ENCODE peak calls at places on chromosomes 16 and 17, in nine cellular contexts. One of them, this sample, is unnamed.
A peak's percentile ranks its signal among the peaks of the same experiment; 100 is the strongest.

GRCh38 chr16:77599793-77600415 is 122.4 kb upstream of the NUDT7 start:
- DNase-seq in PC-3: peak; percentile 43
- DNase-seq in GM10248: peak; percentile 22
- DNase-seq in tibial artery: no peak
- DNase-seq in endothelial cell: peak; percentile 56
- DNase-seq in pancreas: no peak
- DNase-seq in cardiac muscle cell: peak; percentile 55
- DNase-seq in activated B cell treated with CpG ODN at 0.5 μM for 24 hours: no peak
- DNase-seq in HFFc6: peak; percentile 9
- DNase-seq in this sample: peak; percentile 30

GRCh38 chr17:77495575-77495974 is 354.8 kb downstream of the SEC14L1 start:
- DNase-seq in endothelial cell: no peak
- DNase-seq in cardiac muscle cell: no peak
- DNase-seq in HFFc6: no peak
- DNase-seq in tibial artery: peak; percentile 16
- DNase-seq in pancreas: no peak
- DNase-seq in PC-3: no peak
- DNase-seq in activated B cell treated with CpG ODN at 0.5 μM for 24 hours: peak; percentile 13
- DNase-seq in GM10248: no peak
- DNase-seq in this sample: no peak

GRCh38 chr17:17448723-17449122 is 28.1 kb upstream of the MED9 start:
- DNase-seq in pancreas: no peak
- DNase-seq in HFFc6: no peak
- DNase-seq in GM10248: no peak
- DNase-seq in tibial artery: no peak
- DNase-seq in activated B cell treated with CpG ODN at 0.5 μM for 24 hours: no peak
- DNase-seq in PC-3: no peak
- DNase-seq in cardiac muscle cell: no peak
- DNase-seq in endothelial cell: no peak
- DNase-seq in this sample: no peak

GRCh38 chr16:85385463-85386331 is 227.4 kb upstream of the GSE1 start:
- DNase-seq in tibial artery: peak; percentile 16
- DNase-seq in PC-3: no peak
- DNase-seq in GM10248: no peak
- DNase-seq in pancreas: peak; percentile 31
- DNase-seq in HFFc6: no peak
- DNase-seq in cardiac muscle cell: no peak
- DNase-seq in endothelial cell: no peak
- DNase-seq in activated B cell treated with CpG ODN at 0.5 μM for 24 hours: no peak
- DNase-seq in this sample: no peak

GRCh38 chr16:88888778-88889387 is 22.4 kb upstream of the PABPN1L start:
- DNase-seq in PC-3: no peak
- DNase-seq in HFFc6: no peak
- DNase-seq in activated B cell treated with CpG ODN at 0.5 μM for 24 hours: no peak
- DNase-seq in GM10248: no peak
- DNase-seq in endothelial cell: no peak
- DNase-seq in pancreas: no peak
- DNase-seq in tibial artery: no peak
- DNase-seq in cardiac muscle cell: no peak
- DNase-seq in this sample: no peak

GRCh38 chr16:12850186-12850585 is 46.5 kb upstream of the CPPED1 start:
- DNase-seq in pancreas: no peak
- DNase-seq in activated B cell treated with CpG ODN at 0.5 μM for 24 hours: no peak
- DNase-seq in cardiac muscle cell: no peak
- DNase-seq in tibial artery: no peak
- DNase-seq in PC-3: no peak
- DNase-seq in GM10248: no peak
- DNase-seq in HFFc6: no peak
- DNase-seq in endothelial cell: no peak
- DNase-seq in this sample: no peak

GRCh38 chr17:2253768-2254406 is 49.7 kb downstream of the SMG6 start:
- DNase-seq in tibial artery: no peak
- DNase-seq in PC-3: no peak
- DNase-seq in activated B cell treated with CpG ODN at 0.5 μM for 24 hours: no peak
- DNase-seq in endothelial cell: no peak
- DNase-seq in HFFc6: no peak
- DNase-seq in pancreas: no peak
- DNase-seq in GM10248: peak; percentile 81
- DNase-seq in cardiac muscle cell: no peak
- DNase-seq in this sample: no peak

GRCh38 chr16:49497466-49497865 is 123.9 kb downstream of the C16orf78 start:
- DNase-seq in PC-3: no peak
- DNase-seq in HFFc6: no peak
- DNase-seq in tibial artery: peak; percentile 11
- DNase-seq in GM10248: no peak
- DNase-seq in endothelial cell: no peak
- DNase-seq in cardiac muscle cell: no peak
- DNase-seq in pancreas: no peak
- DNase-seq in activated B cell treated with CpG ODN at 0.5 μM for 24 hours: peak; percentile 5
- DNase-seq in this sample: no peak

GRCh38 chr17:19626079-19626478 is 22.5 kb upstream of the ALDH3A2 start:
- DNase-seq in tibial artery: no peak
- DNase-seq in HFFc6: no peak
- DNase-seq in pancreas: no peak
- DNase-seq in GM10248: no peak
- DNase-seq in PC-3: no peak
- DNase-seq in cardiac muscle cell: no peak
- DNase-seq in activated B cell treated with CpG ODN at 0.5 μM for 24 hours: no peak
- DNase-seq in endothelial cell: no peak
- DNase-seq in this sample: no peak

GRCh38 chr16:75038036-75038959 is 39.5 kb downstream of the ZNRF1 start:
- DNase-seq in GM10248: no peak
- DNase-seq in pancreas: no peak
- DNase-seq in endothelial cell: no peak
- DNase-seq in PC-3: no peak
- DNase-seq in activated B cell treated with CpG ODN at 0.5 μM for 24 hours: no peak
- DNase-seq in cardiac muscle cell: no peak
- DNase-seq in HFFc6: no peak
- DNase-seq in tibial artery: no peak
- DNase-seq in this sample: no peak

GRCh38 chr16:13517856-13518255 is 402.1 kb upstream of the ERCC4 start:
- DNase-seq in activated B cell treated with CpG ODN at 0.5 μM for 24 hours: no peak
- DNase-seq in HFFc6: no peak
- DNase-seq in PC-3: no peak
- DNase-seq in GM10248: no peak
- DNase-seq in pancreas: no peak
- DNase-seq in tibial artery: no peak
- DNase-seq in cardiac muscle cell: no peak
- DNase-seq in endothelial cell: no peak
- DNase-seq in this sample: no peak

GRCh38 chr17:64291268-64291851 is 28.3 kb upstream of the TEX2 start:
- DNase-seq in PC-3: peak; percentile 43
- DNase-seq in HFFc6: no peak
- DNase-seq in cardiac muscle cell: no peak
- DNase-seq in tibial artery: no peak
- DNase-seq in pancreas: no peak
- DNase-seq in endothelial cell: peak; percentile 27
- DNase-seq in GM10248: no peak
- DNase-seq in activated B cell treated with CpG ODN at 0.5 μM for 24 hours: no peak
- DNase-seq in this sample: no peak

GRCh38 chr16:4771646-4772045 is 4.7 kb upstream of the ZNF500 start:
- DNase-seq in endothelial cell: no peak
- DNase-seq in cardiac muscle cell: no peak
- DNase-seq in pancreas: no peak
- DNase-seq in PC-3: no peak
- DNase-seq in tibial artery: no peak
- DNase-seq in GM10248: no peak
- DNase-seq in activated B cell treated with CpG ODN at 0.5 μM for 24 hours: no peak
- DNase-seq in HFFc6: no peak
- DNase-seq in this sample: no peak

GRCh38 chr17:21174186-21174585 is 39.8 kb downstream of the TMEM11 start:
- DNase-seq in PC-3: no peak
- DNase-seq in HFFc6: no peak
- DNase-seq in cardiac muscle cell: no peak
- DNase-seq in endothelial cell: no peak
- DNase-seq in pancreas: no peak
- DNase-seq in GM10248: no peak
- DNase-seq in tibial artery: no peak
- DNase-seq in activated B cell treated with CpG ODN at 0.5 μM for 24 hours: no peak
- DNase-seq in this sample: no peak

GRCh38 chr16:88815901-88816589 is 4.3 kb upstream of the APRT start:
- DNase-seq in pancreas: peak; percentile 71
- DNase-seq in tibial artery: no peak
- DNase-seq in GM10248: peak; percentile 64
- DNase-seq in cardiac muscle cell: peak; percentile 45
- DNase-seq in HFFc6: no peak
- DNase-seq in activated B cell treated with CpG ODN at 0.5 μM for 24 hours: peak; percentile 66
- DNase-seq in PC-3: peak; percentile 58
- DNase-seq in endothelial cell: peak; percentile 66
- DNase-seq in this sample: no peak

GRCh38 chr17:48002208-48002919 is 31.5 kb downstream of the CDK5RAP3 start:
- DNase-seq in cardiac muscle cell: no peak
- DNase-seq in activated B cell treated with CpG ODN at 0.5 μM for 24 hours: no peak
- DNase-seq in endothelial cell: no peak
- DNase-seq in pancreas: no peak
- DNase-seq in tibial artery: no peak
- DNase-seq in HFFc6: peak; percentile 65
- DNase-seq in GM10248: peak; percentile 68
- DNase-seq in PC-3: peak; percentile 94
- DNase-seq in this sample: peak; percentile 77

GRCh38 chr17:7252176-7253043 is at the start of gene ELP5:
- DNase-seq in activated B cell treated with CpG ODN at 0.5 μM for 24 hours: no peak
- DNase-seq in GM10248: peak; percentile 93
- DNase-seq in endothelial cell: peak; percentile 99
- DNase-seq in pancreas: peak; percentile 96
- DNase-seq in cardiac muscle cell: peak; percentile 94
- DNase-seq in HFFc6: peak; percentile 89
- DNase-seq in tibial artery: peak; percentile 94
- DNase-seq in PC-3: peak; percentile 86
- DNase-seq in this sample: peak; percentile 94
- TF ChIP-seq CTCF in activated B cell treated with CpG ODN at 0.5 μM for 24 hours: no peak
- TF ChIP-seq CTCF in GM10248: peak; percentile 44
- TF ChIP-seq CTCF in endothelial cell: no peak
- TF ChIP-seq CTCF in pancreas: no peak
- TF ChIP-seq CTCF in cardiac muscle cell: peak; percentile 10
- TF ChIP-seq CTCF in HFFc6: peak; percentile 69
- TF ChIP-seq CTCF in tibial artery: no peak
- TF ChIP-seq CTCF in PC-3: peak; percentile 43
- TF ChIP-seq CTCF in this sample: peak; percentile 15

GRCh38 chr17:42389902-42390301 is 1.7 kb upstream of the STAT3 start:
- DNase-seq in cardiac muscle cell: no peak
- DNase-seq in PC-3: no peak
- DNase-seq in HFFc6: no peak
- DNase-seq in GM10248: no peak
- DNase-seq in endothelial cell: no peak
- DNase-seq in pancreas: no peak
- DNase-seq in tibial artery: no peak
- DNase-seq in activated B cell treated with CpG ODN at 0.5 μM for 24 hours: no peak
- DNase-seq in this sample: no peak

GRCh38 chr17:42388381-42389134 is at the start of gene STAT3:
- DNase-seq in endothelial cell: peak; percentile 100
- DNase-seq in GM10248: peak; percentile 98
- DNase-seq in PC-3: no peak
- DNase-seq in activated B cell treated with CpG ODN at 0.5 μM for 24 hours: peak; percentile 100
- DNase-seq in pancreas: peak; percentile 100
- DNase-seq in tibial artery: peak; percentile 100
- DNase-seq in HFFc6: peak; percentile 100
- DNase-seq in cardiac muscle cell: peak; percentile 100
- DNase-seq in this sample: peak; percentile 100

GRCh38 chr17:42389135-42389417 is 834 bp upstream of the STAT3 start:
- DNase-seq in cardiac muscle cell: no peak
- DNase-seq in activated B cell treated with CpG ODN at 0.5 μM for 24 hours: no peak
- DNase-seq in PC-3: no peak
- DNase-seq in HFFc6: no peak
- DNase-seq in GM10248: no peak
- DNase-seq in pancreas: no peak
- DNase-seq in tibial artery: no peak
- DNase-seq in endothelial cell: no peak
- DNase-seq in this sample: no peak

GRCh38 chr17:42394838-42395237 is 6.6 kb upstream of the STAT3 start:
- DNase-seq in cardiac muscle cell: no peak
- DNase-seq in pancreas: no peak
- DNase-seq in tibial artery: no peak
- DNase-seq in PC-3: no peak
- DNase-seq in HFFc6: no peak
- DNase-seq in GM10248: no peak
- DNase-seq in activated B cell treated with CpG ODN at 0.5 μM for 24 hours: no peak
- DNase-seq in endothelial cell: no peak
- DNase-seq in this sample: no peak

DNA sequence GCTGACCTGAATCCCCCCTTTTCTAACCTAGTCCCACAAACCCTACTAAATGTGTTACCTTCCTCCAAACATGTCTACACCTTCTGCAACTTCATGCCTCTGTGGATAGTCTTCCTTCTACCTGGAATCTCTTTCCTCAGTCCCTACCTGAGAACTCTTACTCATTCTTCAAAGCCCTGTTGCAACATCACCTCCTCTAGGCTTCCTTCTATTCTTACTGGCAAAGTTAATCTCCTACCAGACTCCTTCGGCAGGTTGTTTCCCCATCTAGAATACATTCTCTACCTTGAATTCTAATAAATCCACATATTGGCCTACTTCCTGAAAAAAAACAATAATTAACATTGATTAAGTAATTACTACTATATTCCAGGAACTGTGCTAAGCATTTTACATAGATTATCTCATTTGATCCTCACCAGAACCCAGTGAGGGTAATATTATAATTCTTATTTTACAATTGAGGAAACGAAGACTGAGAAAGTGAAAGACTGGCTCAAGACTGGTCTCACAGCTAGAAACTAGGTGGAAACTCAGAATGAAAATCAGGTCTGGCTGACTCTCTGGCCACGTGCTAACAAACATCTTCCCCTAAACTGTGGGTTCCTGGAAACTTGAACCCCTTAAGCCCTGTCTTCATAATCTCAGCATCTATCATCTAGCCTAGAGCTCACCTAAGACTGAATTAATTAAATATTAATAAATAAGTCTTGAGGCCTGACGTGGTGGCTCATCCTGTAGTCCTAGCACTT is 4.6 kb upstream of the STAT3 start:
- DNase-seq in tibial artery: no peak
- DNase-seq in GM10248: peak; percentile 70
- DNase-seq in activated B cell treated with CpG ODN at 0.5 μM for 24 hours: no peak
- DNase-seq in HFFc6: no peak
- DNase-seq in PC-3: no peak
- DNase-seq in cardiac muscle cell: no peak
- DNase-seq in endothelial cell: no peak
- DNase-seq in pancreas: no peak
- DNase-seq in this sample: no peak
- TF ChIP-seq CTCF in tibial artery: no peak
- TF ChIP-seq CTCF in GM10248: no peak
- TF ChIP-seq CTCF in activated B cell treated with CpG ODN at 0.5 μM for 24 hours: no peak
- TF ChIP-seq CTCF in HFFc6: no peak
- TF ChIP-seq CTCF in PC-3: no peak
- TF ChIP-seq CTCF in cardiac muscle cell: no peak
- TF ChIP-seq CTCF in endothelial cell: no peak
- TF ChIP-seq CTCF in pancreas: no peak
- TF ChIP-seq CTCF in this sample: no peak

GRCh38 chr16:11232852-11233726 is 22.9 kb downstream of the SOCS1 start:
- DNase-seq in HFFc6: no peak
- DNase-seq in endothelial cell: no peak
- DNase-seq in tibial artery: peak; percentile 24
- DNase-seq in PC-3: no peak
- DNase-seq in cardiac muscle cell: no peak
- DNase-seq in pancreas: no peak
- DNase-seq in activated B cell treated with CpG ODN at 0.5 μM for 24 hours: peak; percentile 52
- DNase-seq in GM10248: peak; percentile 73
- DNase-seq in this sample: no peak
- TF ChIP-seq CTCF in HFFc6: no peak
- TF ChIP-seq CTCF in endothelial cell: no peak
- TF ChIP-seq CTCF in tibial artery: no peak
- TF ChIP-seq CTCF in PC-3: no peak
- TF ChIP-seq CTCF in cardiac muscle cell: no peak
- TF ChIP-seq CTCF in pancreas: no peak
- TF ChIP-seq CTCF in activated B cell treated with CpG ODN at 0.5 μM for 24 hours: no peak
- TF ChIP-seq CTCF in GM10248: peak; percentile 20
- TF ChIP-seq CTCF in this sample: no peak

GRCh38 chr17:58487589-58488427 is at the start of gene HSF5:
- DNase-seq in GM10248: peak; percentile 56
- DNase-seq in PC-3: no peak
- DNase-seq in endothelial cell: peak; percentile 56
- DNase-seq in tibial artery: no peak
- DNase-seq in pancreas: no peak
- DNase-seq in activated B cell treated with CpG ODN at 0.5 μM for 24 hours: peak; percentile 79
- DNase-seq in cardiac muscle cell: no peak
- DNase-seq in HFFc6: no peak
- DNase-seq in this sample: no peak
- TF ChIP-seq CTCF in GM10248: peak; percentile 37
- TF ChIP-seq CTCF in PC-3: no peak
- TF ChIP-seq CTCF in endothelial cell: peak; percentile 42
- TF ChIP-seq CTCF in tibial artery: no peak
- TF ChIP-seq CTCF in pancreas: no peak
- TF ChIP-seq CTCF in activated B cell treated with CpG ODN at 0.5 μM for 24 hours: no peak
- TF ChIP-seq CTCF in cardiac muscle cell: peak; percentile 39
- TF ChIP-seq CTCF in HFFc6: peak; percentile 54
- TF ChIP-seq CTCF in this sample: no peak

This sample was measured in AG10803.